ENCODE peak calls at places on chromosome 3, in seven cellular contexts. D is ACHN; Y is NCI-H1105; L is NCI-H1092; A is brain microvascular endothelial cell; W is stimulated activated CD4-positive, alpha-beta T cell treated with anti-CD3 and anti-CD28 coated beads, Interleukin-15, amount 100 ng/mL, for 1 hour; G is Right ventricle myocardium superior. Q is an unnamed sample.

GRCh38 chr3:151926956-151927355 is 53.5 kb downstream of the SUCNR1 start:
- DNase-seq in Y (no peak), L (no peak), D (peak), G (no peak), W (no peak), A (peak), Q (no peak)

GRCh38 chr3:195066441-195066841 is 204.5 kb downstream of the XXYLT1 start:
- DNase-seq in A (no peak), D (no peak), W (no peak), L (no peak), Y (no peak), G (no peak), Q (no peak)

GRCh38 chr3:134651347-134652041 is 672 bp upstream of the KY start:
- DNase-seq in Y (no peak), W (no peak), G (peak), D (no peak), L (no peak), A (no peak), Q (no peak)

GRCh38 chr3:151008699-151009098 is 36.2 kb upstream of the CLRN1 start:
- DNase-seq in G (no peak), D (no peak), L (peak), Y (no peak), A (peak), W (no peak), Q (no peak)

GRCh38 chr3:25783661-25784512 is 644 bp upstream of the NGLY1 start:
- DNase-seq in D (peak), G (peak), W (no peak), A (peak), Y (peak), L (peak), Q (peak)

GRCh38 chr3:16917256-16917935 is 32.6 kb downstream of the PLCL2 start:
- DNase-seq in W (no peak), Y (no peak), A (peak), G (no peak), D (peak), L (no peak), Q (no peak)

GRCh38 chr3:196315821-196316220 is 2.2 kb downstream of the DYNLT2B start:
- DNase-seq in W (no peak), Y (no peak), L (no peak), A (no peak), G (no peak), D (no peak), Q (no peak)

GRCh38 chr3:33874815-33875214 is 76.4 kb downstream of the PDCD6IP start:
- DNase-seq in D (no peak), Y (no peak), A (no peak), G (no peak), W (no peak), L (no peak), Q (no peak)

GRCh38 chr3:25910997-25911396 is 121.1 kb downstream of the OXSM start:
- DNase-seq in L (no peak), G (no peak), D (peak), W (no peak), Y (no peak), A (peak), Q (peak)

GRCh38 chr3:195801251-195802183 is 10.2 kb downstream of the MUC4 start:
- DNase-seq in W (no peak), A (no peak), D (no peak), L (no peak), G (no peak), Y (no peak), Q (no peak)